ENCODE peak calls at places on chromosomes 6 and 20, in five cellular contexts. One of them, this sample, is unnamed.

GRCh38 chr20:13212750-13213149 is 8.3 kb upstream of the ISM1 start:
- DNase-seq in Peyer's patch: no peak
- DNase-seq in NCI-H774: no peak
- DNase-seq in right atrium auricular region: no peak
- DNase-seq in NCI-H2171: no peak
- DNase-seq in this sample: no peak

GRCh38 chr6:134138226-134138975 is 86.0 kb upstream of the SLC2A12 start:
- DNase-seq in NCI-H2171: no peak
- DNase-seq in NCI-H774: no peak
- DNase-seq in Peyer's patch: no peak
- DNase-seq in right atrium auricular region: no peak
- DNase-seq in this sample: no peak

GRCh38 chr6:158863646-158864045 is 44.5 kb upstream of the EZR start:
- DNase-seq in Peyer's patch: no peak
- DNase-seq in NCI-H2171: no peak
- DNase-seq in NCI-H774: no peak
- DNase-seq in right atrium auricular region: no peak
- DNase-seq in this sample: no peak

GRCh38 chr6:3455490-3456394 is 1.1 kb downstream of the SLC22A23 start:
- DNase-seq in NCI-H2171: no peak
- DNase-seq in right atrium auricular region: no peak
- DNase-seq in NCI-H774: no peak
- DNase-seq in Peyer's patch: peak
- DNase-seq in this sample: no peak

GRCh38 chr20:46411637-46412036 is 5.2 kb upstream of the ELMO2 start:
- DNase-seq in NCI-H2171: no peak
- DNase-seq in NCI-H774: no peak
- DNase-seq in Peyer's patch: no peak
- DNase-seq in right atrium auricular region: no peak
- DNase-seq in this sample: no peak

GRCh38 chr6:157773248-157773773 is 49.7 kb upstream of the SNX9 start:
- DNase-seq in right atrium auricular region: no peak
- DNase-seq in NCI-H2171: no peak
- DNase-seq in NCI-H774: no peak
- DNase-seq in Peyer's patch: no peak
- DNase-seq in this sample: no peak

GRCh38 chr6:46990031-46990644 is 52.0 kb downstream of the ADGRF1 start:
- DNase-seq in NCI-H2171: no peak
- DNase-seq in NCI-H774: no peak
- DNase-seq in Peyer's patch: no peak
- DNase-seq in right atrium auricular region: no peak
- DNase-seq in this sample: peak

GRCh38 chr20:5845686-5846651 is 95.8 kb downstream of the SHLD1 start:
- DNase-seq in NCI-H2171: peak
- DNase-seq in NCI-H774: no peak
- DNase-seq in right atrium auricular region: no peak
- DNase-seq in Peyer's patch: no peak
- DNase-seq in this sample: peak